ENCODE peak calls at places on chromosomes 16 and 17, in seven cellular contexts. One of them, this sample, is unnamed.

GRCh38 chr17:39536468-39536867 is 71.3 kb downstream of the NEUROD2 start:
- DNase-seq in PC-3: no peak
- DNase-seq in astrocyte of the spinal cord: no peak
- DNase-seq in brain microvascular endothelial cell: no peak
- DNase-seq in hepatocyte: no peak
- DNase-seq in left ventricle myocardium inferior: no peak
- DNase-seq in A549: no peak
- DNase-seq in this sample: no peak

GRCh38 chr17:75450270-75450669 is 6.2 kb upstream of the TMEM94 start:
- DNase-seq in PC-3: no peak
- DNase-seq in astrocyte of the spinal cord: no peak
- DNase-seq in brain microvascular endothelial cell: no peak
- DNase-seq in hepatocyte: no peak
- DNase-seq in left ventricle myocardium inferior: no peak
- DNase-seq in A549: no peak
- DNase-seq in this sample: no peak

GRCh38 chr16:88957887-88958577 is 19.0 kb downstream of the CBFA2T3 start:
- DNase-seq in PC-3: no peak
- DNase-seq in astrocyte of the spinal cord: no peak
- DNase-seq in brain microvascular endothelial cell: no peak
- DNase-seq in hepatocyte: no peak
- DNase-seq in left ventricle myocardium inferior: peak
- DNase-seq in A549: no peak
- DNase-seq in this sample: no peak

GRCh38 chr17:37092041-37092440 is 143.3 kb downstream of the AATF start:
- DNase-seq in PC-3: no peak
- DNase-seq in astrocyte of the spinal cord: no peak
- DNase-seq in brain microvascular endothelial cell: no peak
- DNase-seq in hepatocyte: peak
- DNase-seq in left ventricle myocardium inferior: no peak
- DNase-seq in A549: no peak
- DNase-seq in this sample: no peak

GRCh38 chr17:40069751-40070643 is 7.2 kb downstream of the THRA start:
- DNase-seq in PC-3: peak
- DNase-seq in astrocyte of the spinal cord: peak
- DNase-seq in brain microvascular endothelial cell: peak
- DNase-seq in hepatocyte: peak
- DNase-seq in left ventricle myocardium inferior: no peak
- DNase-seq in A549: peak
- DNase-seq in this sample: peak

GRCh38 chr17:54749157-54749556 is 151.5 kb upstream of the TOM1L1 start:
- DNase-seq in PC-3: no peak
- DNase-seq in astrocyte of the spinal cord: no peak
- DNase-seq in brain microvascular endothelial cell: no peak
- DNase-seq in hepatocyte: no peak
- DNase-seq in left ventricle myocardium inferior: no peak
- DNase-seq in A549: peak
- DNase-seq in this sample: no peak

GRCh38 chr17:35973333-35974260 is 7.7 kb downstream of the CCL16 start:
- DNase-seq in PC-3: peak
- DNase-seq in astrocyte of the spinal cord: peak
- DNase-seq in brain microvascular endothelial cell: peak
- DNase-seq in hepatocyte: peak
- DNase-seq in left ventricle myocardium inferior: no peak
- DNase-seq in A549: peak
- DNase-seq in this sample: no peak

GRCh38 chr17:61065263-61065773 is 334.3 kb upstream of the TBX2 start:
- DNase-seq in PC-3: no peak
- DNase-seq in astrocyte of the spinal cord: peak
- DNase-seq in brain microvascular endothelial cell: peak
- DNase-seq in hepatocyte: peak
- DNase-seq in left ventricle myocardium inferior: no peak
- DNase-seq in A549: peak
- DNase-seq in this sample: no peak

GRCh38 chr17:76772842-76773521 is 35.1 kb downstream of the MFSD11 start:
- DNase-seq in PC-3: peak
- DNase-seq in astrocyte of the spinal cord: peak
- DNase-seq in brain microvascular endothelial cell: peak
- DNase-seq in hepatocyte: peak
- DNase-seq in left ventricle myocardium inferior: no peak
- DNase-seq in A549: peak
- DNase-seq in this sample: no peak

GRCh38 chr17:32127156-32127897 is 15.0 kb upstream of the RHOT1 start:
- DNase-seq in PC-3: peak
- DNase-seq in astrocyte of the spinal cord: peak
- DNase-seq in brain microvascular endothelial cell: peak
- DNase-seq in hepatocyte: peak
- DNase-seq in left ventricle myocardium inferior: peak
- DNase-seq in A549: peak
- DNase-seq in this sample: peak

GRCh38 chr16:84718-85452 is 6.9 kb downstream of the MPG start:
- DNase-seq in PC-3: peak
- DNase-seq in astrocyte of the spinal cord: peak
- DNase-seq in brain microvascular endothelial cell: peak
- DNase-seq in hepatocyte: no peak
- DNase-seq in left ventricle myocardium inferior: peak
- DNase-seq in A549: no peak
- DNase-seq in this sample: no peak

GRCh38 chr16:85172465-85173071 is 60.3 kb upstream of the CIBAR2 start:
- DNase-seq in PC-3: peak
- DNase-seq in astrocyte of the spinal cord: no peak
- DNase-seq in brain microvascular endothelial cell: no peak
- DNase-seq in hepatocyte: no peak
- DNase-seq in left ventricle myocardium inferior: no peak
- DNase-seq in A549: peak
- DNase-seq in this sample: peak
- H3K4me3 ChIP-seq in PC-3: peak
- H3K4me3 ChIP-seq in astrocyte of the spinal cord: peak
- H3K4me3 ChIP-seq in brain microvascular endothelial cell: peak
- H3K4me3 ChIP-seq in hepatocyte: peak
- H3K4me3 ChIP-seq in left ventricle myocardium inferior: peak
- H3K4me3 ChIP-seq in A549: no peak
- H3K4me3 ChIP-seq in this sample: no peak

GRCh38 chr17:72053069-72053846 is 67.6 kb upstream of the SOX9 start:
- DNase-seq in PC-3: no peak
- DNase-seq in astrocyte of the spinal cord: no peak
- DNase-seq in brain microvascular endothelial cell: no peak
- DNase-seq in hepatocyte: no peak
- DNase-seq in left ventricle myocardium inferior: no peak
- DNase-seq in A549: no peak
- DNase-seq in this sample: no peak
- H3K4me3 ChIP-seq in PC-3: no peak
- H3K4me3 ChIP-seq in astrocyte of the spinal cord: peak
- H3K4me3 ChIP-seq in brain microvascular endothelial cell: no peak
- H3K4me3 ChIP-seq in hepatocyte: no peak
- H3K4me3 ChIP-seq in left ventricle myocardium inferior: no peak
- H3K4me3 ChIP-seq in A549: no peak
- H3K4me3 ChIP-seq in this sample: peak

GRCh38 chr17:30517786-30518185 is 40.6 kb downstream of the GOSR1 start:
- DNase-seq in PC-3: no peak
- DNase-seq in astrocyte of the spinal cord: no peak
- DNase-seq in brain microvascular endothelial cell: no peak
- DNase-seq in hepatocyte: no peak
- DNase-seq in left ventricle myocardium inferior: no peak
- DNase-seq in A549: no peak
- DNase-seq in this sample: no peak

GRCh38 chr17:30520882-30521281 is 43.7 kb downstream of the GOSR1 start:
- DNase-seq in PC-3: no peak
- DNase-seq in astrocyte of the spinal cord: no peak
- DNase-seq in brain microvascular endothelial cell: no peak
- DNase-seq in hepatocyte: no peak
- DNase-seq in left ventricle myocardium inferior: no peak
- DNase-seq in A549: no peak
- DNase-seq in this sample: no peak

GRCh38 chr17:30519707-30520106 is 42.5 kb downstream of the GOSR1 start:
- DNase-seq in PC-3: peak
- DNase-seq in astrocyte of the spinal cord: peak
- DNase-seq in brain microvascular endothelial cell: peak
- DNase-seq in hepatocyte: peak
- DNase-seq in left ventricle myocardium inferior: no peak
- DNase-seq in A549: peak
- DNase-seq in this sample: no peak

GRCh38 chr17:30520436-30520835 is 43.2 kb downstream of the GOSR1 start:
- DNase-seq in PC-3: no peak
- DNase-seq in astrocyte of the spinal cord: peak
- DNase-seq in brain microvascular endothelial cell: peak
- DNase-seq in hepatocyte: no peak
- DNase-seq in left ventricle myocardium inferior: no peak
- DNase-seq in A549: no peak
- DNase-seq in this sample: no peak

DNA sequence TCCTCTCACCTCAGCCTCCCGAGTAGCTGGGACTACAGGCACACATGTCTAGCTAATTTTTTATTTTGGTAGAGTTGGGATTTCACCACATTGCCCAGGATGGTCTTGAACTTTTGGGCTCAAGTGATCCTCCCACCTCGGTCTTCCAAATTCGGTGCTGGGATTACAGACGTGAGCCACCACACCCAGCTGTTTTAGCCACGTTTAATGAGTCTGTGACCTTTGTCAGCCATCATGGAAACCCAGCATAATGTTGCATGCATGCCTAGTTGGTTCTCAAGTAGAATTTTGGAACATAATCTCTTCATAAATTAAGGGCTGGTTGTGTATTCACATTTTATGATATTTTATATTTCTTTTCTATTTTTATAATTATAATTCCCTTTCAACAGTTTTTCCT is 42.0 kb downstream of the GOSR1 start:
- DNase-seq in PC-3: no peak
- DNase-seq in astrocyte of the spinal cord: no peak
- DNase-seq in brain microvascular endothelial cell: no peak
- DNase-seq in hepatocyte: no peak
- DNase-seq in left ventricle myocardium inferior: no peak
- DNase-seq in A549: no peak
- DNase-seq in this sample: no peak
- H3K4me3 ChIP-seq in PC-3: no peak
- H3K4me3 ChIP-seq in astrocyte of the spinal cord: no peak
- H3K4me3 ChIP-seq in brain microvascular endothelial cell: no peak
- H3K4me3 ChIP-seq in hepatocyte: no peak
- H3K4me3 ChIP-seq in left ventricle myocardium inferior: no peak
- H3K4me3 ChIP-seq in A549: no peak
- H3K4me3 ChIP-seq in this sample: no peak

GRCh38 chr17:50884354-50885311 is 18.5 kb upstream of the TOB1 start:
- DNase-seq in PC-3: no peak
- DNase-seq in astrocyte of the spinal cord: no peak
- DNase-seq in brain microvascular endothelial cell: no peak
- DNase-seq in hepatocyte: peak
- DNase-seq in left ventricle myocardium inferior: no peak
- DNase-seq in A549: no peak
- DNase-seq in this sample: no peak
- H3K4me3 ChIP-seq in PC-3: no peak
- H3K4me3 ChIP-seq in astrocyte of the spinal cord: no peak
- H3K4me3 ChIP-seq in brain microvascular endothelial cell: no peak
- H3K4me3 ChIP-seq in hepatocyte: no peak
- H3K4me3 ChIP-seq in left ventricle myocardium inferior: no peak
- H3K4me3 ChIP-seq in A549: no peak
- H3K4me3 ChIP-seq in this sample: no peak

GRCh38 chr17:28227278-28228108 is 91.5 kb upstream of the TMEM97 start:
- DNase-seq in PC-3: peak
- DNase-seq in astrocyte of the spinal cord: peak
- DNase-seq in brain microvascular endothelial cell: peak
- DNase-seq in hepatocyte: peak
- DNase-seq in left ventricle myocardium inferior: no peak
- DNase-seq in A549: peak
- DNase-seq in this sample: peak
- H3K4me3 ChIP-seq in PC-3: peak
- H3K4me3 ChIP-seq in astrocyte of the spinal cord: peak
- H3K4me3 ChIP-seq in brain microvascular endothelial cell: peak
- H3K4me3 ChIP-seq in hepatocyte: peak
- H3K4me3 ChIP-seq in left ventricle myocardium inferior: peak
- H3K4me3 ChIP-seq in A549: peak
- H3K4me3 ChIP-seq in this sample: peak

DNA sequence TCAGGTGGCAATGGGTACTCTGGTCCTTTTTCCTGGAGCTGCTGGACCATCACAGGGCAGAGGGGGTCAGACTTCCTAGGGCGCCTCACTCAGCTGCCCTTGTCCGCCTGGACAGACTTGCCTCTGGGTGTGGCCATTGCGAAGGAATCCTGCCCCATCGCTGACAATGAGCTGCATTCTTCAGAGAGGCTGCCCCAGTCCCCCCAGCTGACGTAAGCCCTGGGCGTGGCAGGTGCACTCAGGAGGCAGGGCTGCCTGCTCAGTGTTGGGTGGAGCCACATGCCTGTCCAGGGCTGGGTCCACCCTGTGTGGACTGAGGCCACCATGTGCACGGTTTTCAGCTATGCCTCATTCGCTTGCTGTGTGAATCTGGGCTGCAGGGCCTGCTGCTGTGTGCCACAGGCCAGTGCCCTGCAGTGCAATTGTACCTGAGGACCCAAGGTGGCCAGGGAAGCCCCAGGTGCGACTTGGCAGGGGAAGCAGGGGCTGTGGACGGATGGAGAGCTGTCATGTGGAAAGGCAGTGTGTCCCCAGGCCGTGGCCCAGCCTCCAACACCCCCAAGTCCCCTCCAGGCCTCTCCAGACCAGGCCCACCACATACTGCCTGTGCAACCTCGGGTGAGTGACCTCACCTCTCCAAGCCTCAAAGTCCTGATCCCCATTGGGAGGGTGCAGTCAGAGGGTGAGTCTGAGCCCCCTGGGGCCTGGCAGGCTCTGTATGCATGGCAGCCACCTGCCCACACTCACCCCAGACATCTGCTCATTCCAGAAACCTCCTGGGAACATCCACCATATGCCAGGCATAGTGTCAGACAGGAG is 14.0 kb upstream of the MPRIP start:
- DNase-seq in PC-3: peak
- DNase-seq in astrocyte of the spinal cord: peak
- DNase-seq in brain microvascular endothelial cell: peak
- DNase-seq in hepatocyte: peak
- DNase-seq in left ventricle myocardium inferior: peak
- DNase-seq in A549: peak
- DNase-seq in this sample: peak
- H3K4me3 ChIP-seq in PC-3: no peak
- H3K4me3 ChIP-seq in astrocyte of the spinal cord: no peak
- H3K4me3 ChIP-seq in brain microvascular endothelial cell: no peak
- H3K4me3 ChIP-seq in hepatocyte: no peak
- H3K4me3 ChIP-seq in left ventricle myocardium inferior: no peak
- H3K4me3 ChIP-seq in A549: peak
- H3K4me3 ChIP-seq in this sample: no peak

GRCh38 chr17:17628388-17629008 is 37.0 kb upstream of the PEMT start:
- DNase-seq in PC-3: no peak
- DNase-seq in astrocyte of the spinal cord: no peak
- DNase-seq in brain microvascular endothelial cell: no peak
- DNase-seq in hepatocyte: no peak
- DNase-seq in left ventricle myocardium inferior: no peak
- DNase-seq in A549: no peak
- DNase-seq in this sample: no peak
- H3K4me3 ChIP-seq in PC-3: no peak
- H3K4me3 ChIP-seq in astrocyte of the spinal cord: no peak
- H3K4me3 ChIP-seq in brain microvascular endothelial cell: no peak
- H3K4me3 ChIP-seq in hepatocyte: no peak
- H3K4me3 ChIP-seq in left ventricle myocardium inferior: no peak
- H3K4me3 ChIP-seq in A549: no peak
- H3K4me3 ChIP-seq in this sample: no peak

GRCh38 chr16:74141015-74141414 is 155.6 kb upstream of the PSMD7 start:
- DNase-seq in PC-3: no peak
- DNase-seq in astrocyte of the spinal cord: no peak
- DNase-seq in brain microvascular endothelial cell: no peak
- DNase-seq in hepatocyte: no peak
- DNase-seq in left ventricle myocardium inferior: no peak
- DNase-seq in A549: no peak
- DNase-seq in this sample: no peak

GRCh38 chr16:74143171-74143570 is 153.4 kb upstream of the PSMD7 start:
- DNase-seq in PC-3: no peak
- DNase-seq in astrocyte of the spinal cord: no peak
- DNase-seq in brain microvascular endothelial cell: no peak
- DNase-seq in hepatocyte: no peak
- DNase-seq in left ventricle myocardium inferior: no peak
- DNase-seq in A549: no peak
- DNase-seq in this sample: no peak

GRCh38 chr16:74140557-74140956 is 156.1 kb upstream of the PSMD7 start:
- DNase-seq in PC-3: no peak
- DNase-seq in astrocyte of the spinal cord: no peak
- DNase-seq in brain microvascular endothelial cell: no peak
- DNase-seq in hepatocyte: no peak
- DNase-seq in left ventricle myocardium inferior: no peak
- DNase-seq in A549: no peak
- DNase-seq in this sample: no peak
- H3K4me3 ChIP-seq in PC-3: no peak
- H3K4me3 ChIP-seq in astrocyte of the spinal cord: no peak
- H3K4me3 ChIP-seq in brain microvascular endothelial cell: no peak
- H3K4me3 ChIP-seq in hepatocyte: no peak
- H3K4me3 ChIP-seq in left ventricle myocardium inferior: no peak
- H3K4me3 ChIP-seq in A549: no peak
- H3K4me3 ChIP-seq in this sample: no peak